ENCODE peak calls at places on chromosome 9, in eight cellular contexts. J is AG10803; K is tibial artery; X is naive thymus-derived CD4-positive, alpha-beta T cell; T is cardiac muscle cell; A is NCI-H1436 treated with DMSO at 0.1 percent for 48 hours; U is KBM-7; S is activated T-helper 1 cell treated with Interleukin-2 at 50 U/mL for 16 hours. R is an unnamed sample.
A peak's percentile ranks its signal among the peaks of the same experiment; 100 is the strongest.

GRCh38 chr9:110842169-110842568 is 173.6 kb downstream of the MUSK start:
- DNase-seq in K (no peak), U (no peak), A (no peak), X (no peak), T (no peak), S (no peak), J (no peak), R (no peak)

GRCh38 chr9:135816179-135816970 is 91.0 kb downstream of the CAMSAP1 start:
- DNase-seq in K (no peak), A (no peak), S (no peak), T (no peak), U (no peak), X (no peak), J (no peak), R (no peak)

GRCh38 chr9:88816141-88816540 is 175.1 kb upstream of the S1PR3 start:
- DNase-seq in X (no peak), S (no peak), A (no peak), U (no peak), J (peak; percentile 79), T (no peak), K (no peak), R (no peak)

GRCh38 chr9:132367613-132368305 is 13.0 kb upstream of the SETX start:
- DNase-seq in U (no peak), J (no peak), X (no peak), T (no peak), K (no peak), A (no peak), S (no peak), R (no peak)

GRCh38 chr9:131395027-131395744 is 1.3 kb downstream of the PRRC2B start:
- DNase-seq in X (peak; percentile 81), A (no peak), J (no peak), S (peak; percentile 56), K (no peak), T (no peak), U (peak; percentile 35), R (no peak)

GRCh38 chr9:75378036-75378435 is 289.7 kb downstream of the OSTF1 start:
- DNase-seq in K (peak; percentile 89), S (no peak), U (no peak), T (no peak), X (no peak), A (no peak), J (no peak), R (no peak)

GRCh38 chr9:76022317-76022716 is 131.8 kb downstream of the PCSK5 start:
- DNase-seq in J (no peak), S (no peak), A (no peak), T (no peak), X (no peak), U (no peak), K (no peak), R (no peak)

GRCh38 chr9:14356376-14356775 is 42.4 kb upstream of the NFIB start:
- DNase-seq in S (no peak), X (no peak), J (no peak), K (no peak), U (no peak), T (no peak), A (no peak), R (no peak)

GRCh38 chr9:129596541-129597328 is 24.2 kb downstream of the C9orf50 start:
- DNase-seq in A (no peak), U (no peak), J (peak; percentile 69), K (peak; percentile 73), X (no peak), S (no peak), T (peak; percentile 73), R (no peak)

GRCh38 chr9:123834218-123834906 is 95.6 kb downstream of the DENND1A start:
- DNase-seq in S (no peak), X (no peak), J (peak; percentile 26), T (no peak), A (no peak), U (no peak), K (no peak), R (no peak)

GRCh38 chr9:91164724-91165520 is 196.8 kb downstream of the AUH start:
- DNase-seq in X (no peak), U (peak; percentile 90), J (peak; percentile 92), K (peak; percentile 60), T (no peak), A (no peak), S (peak; percentile 41), R (no peak)

GRCh38 chr9:38003230-38003629 is 65.8 kb downstream of the SHB start:
- DNase-seq in S (no peak), A (no peak), U (no peak), X (no peak), T (no peak), K (no peak), J (no peak), R (no peak)

GRCh38 chr9:129712595-129713524 is 40.0 kb downstream of the PTGES start:
- DNase-seq in J (peak; percentile 92), K (no peak), A (no peak), U (no peak), S (no peak), T (no peak), X (no peak), R (no peak)

GRCh38 chr9:69965416-69966145 is 78.1 kb upstream of the MAMDC2 start:
- DNase-seq in J (no peak), U (no peak), A (no peak), K (no peak), S (no peak), X (no peak), T (no peak), R (no peak)

GRCh38 chr9:13705356-13705755 is 425.9 kb upstream of the MPDZ start:
- DNase-seq in S (no peak), U (no peak), A (no peak), X (no peak), J (no peak), T (no peak), K (no peak), R (no peak)

GRCh38 chr9:91306261-91306660 is 55.5 kb downstream of the AUH start:
- DNase-seq in S (no peak), J (no peak), K (no peak), U (no peak), X (no peak), A (no peak), T (no peak), R (no peak)

GRCh38 chr9:123419721-123420559 is 63.9 kb downstream of the CRB2 start:
- DNase-seq in U (no peak), A (no peak), J (no peak), S (no peak), K (no peak), T (no peak), X (no peak), R (no peak)

GRCh38 chr9:116145036-116145435 is 8.6 kb upstream of the PAPPA start:
- DNase-seq in X (no peak), S (no peak), T (no peak), U (no peak), A (no peak), K (no peak), J (no peak), R (no peak)

GRCh38 chr9:22052376-22052945 is 43.4 kb upstream of the CDKN2B start:
- DNase-seq in U (peak; percentile 42), K (no peak), A (no peak), T (no peak), X (no peak), J (peak; percentile 82), S (no peak), R (no peak)

GRCh38 chr9:19650292-19650691 is 138.5 kb downstream of the SLC24A2 start:
- DNase-seq in K (no peak), A (no peak), U (no peak), T (no peak), S (no peak), J (no peak), X (no peak), R (peak; percentile 91)

GRCh38 chr9:112866662-112867274 is 23.9 kb downstream of the SLC46A2 start:
- DNase-seq in T (no peak), K (no peak), X (no peak), S (no peak), A (no peak), J (peak; percentile 66), U (no peak), R (no peak)

GRCh38 chr9:126984969-126985368 is 70.4 kb downstream of the RALGPS1 start:
- DNase-seq in J (peak; percentile 6), T (no peak), A (no peak), X (no peak), U (no peak), K (no peak), S (no peak), R (peak; percentile 8)

GRCh38 chr9:98087420-98088354 is 31.2 kb downstream of the NANS start:
- DNase-seq in A (no peak), T (peak; percentile 55), X (no peak), J (peak; percentile 50), U (no peak), S (peak; percentile 18), K (no peak), R (no peak)

GRCh38 chr9:13331320-13331719 is 51.8 kb upstream of the MPDZ start:
- DNase-seq in T (no peak), S (no peak), A (no peak), K (no peak), U (no peak), J (no peak), X (no peak), R (no peak)

GRCh38 chr9:72462340-72462739 is 59.1 kb upstream of the TMC1 start:
- DNase-seq in K (no peak), S (no peak), T (no peak), U (no peak), A (no peak), J (no peak), X (no peak), R (no peak)

GRCh38 chr9:14231196-14231990 is 82.5 kb downstream of the NFIB start:
- DNase-seq in U (no peak), T (no peak), X (no peak), J (no peak), S (no peak), A (no peak), K (no peak), R (no peak)

GRCh38 chr9:98195671-98196070 is 3.2 kb upstream of the CORO2A start:
- DNase-seq in S (no peak), T (no peak), A (no peak), J (no peak), X (no peak), K (no peak), U (no peak), R (peak; percentile 49)

GRCh38 chr9:82681809-82682208 is 381.1 kb downstream of the RASEF start:
- DNase-seq in K (no peak), T (no peak), J (no peak), X (no peak), A (no peak), S (no peak), U (no peak), R (no peak)

GRCh38 chr9:123929177-123929869 is 603 bp downstream of the DENND1A start:
- DNase-seq in S (no peak), K (no peak), T (no peak), A (no peak), U (peak; percentile 20), J (no peak), X (peak; percentile 21), R (no peak)

GRCh38 chr9:34810187-34810524 is 100.2 kb upstream of the CCL21 start:
- DNase-seq in J (no peak), X (no peak), S (no peak), A (no peak), T (no peak), U (no peak), K (no peak), R (no peak)

GRCh38 chr9:110590816-110591215 is 11.3 kb upstream of the SVEP1 start:
- DNase-seq in J (no peak), A (no peak), K (no peak), X (no peak), U (no peak), T (no peak), S (no peak), R (no peak)

GRCh38 chr9:15935661-15936315 is 382.9 kb downstream of the CCDC171 start:
- DNase-seq in T (no peak), A (no peak), S (no peak), X (no peak), K (no peak), J (peak; percentile 59), U (no peak), R (no peak)

GRCh38 chr9:92377904-92378303 is 26.5 kb downstream of the OGN start:
- DNase-seq in K (no peak), A (no peak), T (peak; percentile 4), J (no peak), S (no peak), U (no peak), X (no peak), R (no peak)

R was measured in DMS 273 treated with DMSO at 0.1 percent for 48 hours.